ENCODE peak calls at places on chromosomes 13 and 19, in seven cellular contexts. H is PC-9; Y is CD8-positive, alpha-beta T cell; W is heart right ventricle; Q is small intestine; Z is right atrium auricular region; G is lower lobe of right lung. E is an unnamed sample.

GRCh38 chr13:112711528-112712265 is 21.9 kb downstream of the ATP11A start:
- DNase-seq in W (peak; percentile 88), Y (no peak), G (peak; percentile 84), Z (peak; percentile 94), H (peak; percentile 85), Q (peak; percentile 98), E (peak; percentile 75)

GRCh38 chr19:49710372-49710951 is 19.5 kb downstream of the CPT1C start:
- DNase-seq in Z (no peak), W (no peak), H (no peak), G (no peak), Q (no peak), Y (no peak), E (no peak)

GRCh38 chr13:111402441-111402840 is 82.0 kb downstream of the TEX29 start:
- DNase-seq in G (no peak), Y (no peak), H (no peak), W (no peak), Q (no peak), Z (no peak), E (no peak)

GRCh38 chr19:32404939-32405430 is 585 bp upstream of the DPY19L3 start:
- DNase-seq in Q (peak; percentile 28), H (peak; percentile 50), Z (peak; percentile 81), Y (no peak), W (peak; percentile 47), G (peak; percentile 77), E (peak; percentile 61)

GRCh38 chr19:19459707-19460251 is 54.3 kb downstream of the GATAD2A start:
- DNase-seq in Q (peak; percentile 57), H (no peak), Z (peak; percentile 81), Y (peak; percentile 54), G (peak; percentile 65), W (no peak), E (no peak)

GRCh38 chr19:35908010-35908441 is at the start of gene TYROBP:
- DNase-seq in H (no peak), Y (no peak), W (peak; percentile 33), Z (no peak), Q (no peak), G (peak; percentile 79), E (no peak)

GRCh38 chr19:33335446-33335845 is 33.1 kb upstream of the CEBPA start:
- DNase-seq in Y (no peak), Q (no peak), W (no peak), G (no peak), Z (no peak), H (no peak), E (no peak)

GRCh38 chr19:55118401-55118991 is 1.1 kb upstream of the PPP1R12C start:
- DNase-seq in H (peak; percentile 49), Z (no peak), Y (no peak), W (peak; percentile 77), Q (peak; percentile 56), G (peak; percentile 71), E (peak; percentile 78)

GRCh38 chr13:87129602-87130300 is 541.4 kb upstream of the SLITRK5 start:
- DNase-seq in Q (no peak), W (no peak), Z (no peak), Y (no peak), G (no peak), H (no peak), E (no peak)

GRCh38 chr13:47036291-47037008 is 139.6 kb upstream of the HTR2A start:
- DNase-seq in W (no peak), H (no peak), Y (no peak), Q (no peak), Z (no peak), G (no peak), E (no peak)

GRCh38 chr19:51093066-51093465 is 10.4 kb upstream of the KLK14 start:
- DNase-seq in H (no peak), W (no peak), Q (no peak), G (no peak), Z (no peak), Y (no peak), E (no peak)

GRCh38 chr13:113448885-113449692 is 4.2 kb downstream of the ADPRHL1 start:
- DNase-seq in Z (no peak), W (peak; percentile 28), Q (peak; percentile 96), H (peak; percentile 92), Y (peak; percentile 13), G (peak; percentile 75), E (peak; percentile 85)

GRCh38 chr13:37049810-37050209 is 9.7 kb downstream of the SUPT20H start:
- DNase-seq in W (no peak), Q (no peak), H (no peak), Z (no peak), G (no peak), Y (no peak), E (no peak)

GRCh38 chr13:58191754-58192153 is 560.2 kb downstream of the PCDH17 start:
- DNase-seq in Z (no peak), G (no peak), Q (no peak), H (no peak), W (no peak), Y (no peak), E (no peak)

GRCh38 chr13:52162279-52163101 is 3.1 kb upstream of the NEK3 start:
- DNase-seq in Y (no peak), Q (peak; percentile 56), W (no peak), H (no peak), G (no peak), Z (no peak), E (no peak)

GRCh38 chr19:42540071-42540553 is 11.8 kb upstream of the CEACAM1 start:
- DNase-seq in H (no peak), Q (no peak), Y (no peak), G (no peak), Z (no peak), W (no peak), E (no peak)

GRCh38 chr13:30034448-30034795 is 184.0 kb upstream of the UBL3 start:
- DNase-seq in G (no peak), W (no peak), Y (no peak), Q (no peak), H (no peak), Z (no peak), E (no peak)

GRCh38 chr13:102678339-102679122 is 16.3 kb downstream of the METTL21C start:
- DNase-seq in H (no peak), G (no peak), W (no peak), Z (no peak), Q (no peak), Y (no peak), E (no peak)

GRCh38 chr19:11881151-11881800 is 6.3 kb upstream of the ZNF69 start:
- DNase-seq in Q (peak; percentile 73), G (peak; percentile 51), Y (peak; percentile 47), W (peak; percentile 53), H (peak; percentile 54), Z (peak; percentile 62), E (peak; percentile 76)

GRCh38 chr19:23698711-23699520 is 11.9 kb upstream of the ZNF675 start:
- DNase-seq in W (no peak), Y (no peak), Z (no peak), H (no peak), Q (no peak), G (no peak), E (peak; percentile 52)

GRCh38 chr13:107806726-107807125 is 408.6 kb downstream of the LIG4 start:
- DNase-seq in G (no peak), W (no peak), H (no peak), Q (no peak), Y (no peak), Z (no peak), E (no peak)

GRCh38 chr19:53896682-53897081 is 12.4 kb upstream of the CACNG7 start:
- DNase-seq in Z (no peak), Y (no peak), W (no peak), G (no peak), H (no peak), Q (no peak), E (no peak)

GRCh38 chr19:1942078-1942933 is 1.3 kb downstream of the CSNK1G2 start:
- DNase-seq in Q (peak; percentile 71), Z (peak; percentile 85), H (peak; percentile 61), G (peak; percentile 87), Y (peak; percentile 65), W (peak; percentile 74), E (peak; percentile 83)

DNA sequence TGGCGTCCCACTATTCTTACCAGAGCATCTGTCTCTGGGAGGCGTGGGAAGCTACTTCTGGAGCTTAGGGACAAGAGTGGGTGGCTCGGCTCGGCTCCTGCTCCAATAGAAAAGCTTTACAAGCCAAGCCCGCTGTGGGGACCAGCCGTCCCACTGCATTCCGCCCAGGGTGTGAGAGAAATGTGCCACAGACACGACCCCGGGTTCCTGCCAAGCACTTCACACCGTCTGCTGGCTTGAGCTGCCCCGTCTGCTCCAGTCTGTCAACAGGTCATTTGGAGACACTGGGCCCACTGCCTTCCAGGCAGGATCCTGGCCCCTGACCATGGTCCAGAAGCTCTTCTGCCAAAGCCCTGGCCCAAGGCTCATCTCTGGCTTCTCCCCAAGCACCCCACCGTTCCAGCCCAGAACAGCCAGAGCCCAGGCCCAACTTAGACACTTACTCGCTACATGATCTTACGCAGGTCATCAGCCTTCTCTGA is 6.5 kb upstream of the FKRP start:
- DNase-seq in H (no peak), G (no peak), Q (no peak), W (peak; percentile 88), Y (no peak), Z (peak; percentile 85), E (no peak)
- H3K27ac ChIP-seq in H (no peak overlapping the region), G (peak overlapping the region; percentile 31), Q (no peak overlapping the region), W (peak overlapping the region; percentile 57), Y (no peak overlapping the region), Z (peak overlapping the region; percentile 89), E (no peak overlapping the region)

DNA sequence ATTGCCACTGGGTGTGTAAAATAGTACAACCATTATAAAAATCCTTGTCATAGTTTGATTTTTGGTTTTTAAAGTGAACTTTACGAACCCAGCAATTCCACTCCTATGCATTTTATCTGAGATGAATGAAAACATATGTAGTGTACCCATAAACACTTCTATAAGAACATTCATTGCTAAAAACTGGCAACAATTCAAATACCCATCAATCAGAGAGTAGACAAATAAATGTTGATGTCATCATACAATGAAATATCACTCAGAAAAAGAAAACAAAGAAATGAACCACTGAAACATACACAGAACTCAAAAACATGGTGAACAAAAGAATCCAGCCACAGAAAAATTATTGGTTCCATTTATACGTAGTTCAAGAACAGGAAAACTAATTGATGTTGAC is 202.3 kb downstream of the ABCC4 start:
- DNase-seq in G (no peak), Q (no peak), Z (no peak), W (no peak), Y (no peak), H (no peak), E (no peak)
- H3K36me3 ChIP-seq in G (no peaks in the 10 kb centered on the region), Q (no peaks in the 10 kb centered on the region), Z (no peaks in the 10 kb centered on the region), W (no peaks in the 10 kb centered on the region), Y (no peaks in the 10 kb centered on the region), H (no peaks in the 10 kb centered on the region), E (no peaks in the 10 kb centered on the region)

GRCh38 chr19:45440259-45440638 is 16.5 kb upstream of the ERCC1 start:
- DNase-seq in Z (no peak), Q (no peak), G (no peak), W (no peak), H (no peak), Y (no peak), E (no peak)
- H3K27ac ChIP-seq in Z (peak overlapping the region; percentile 96), Q (peak overlapping the region; percentile 86), G (peak overlapping the region; percentile 96), W (peak overlapping the region; percentile 95), H (no peak overlapping the region), Y (peak overlapping the region; percentile 65), E (peak overlapping the region; percentile 86)

DNA sequence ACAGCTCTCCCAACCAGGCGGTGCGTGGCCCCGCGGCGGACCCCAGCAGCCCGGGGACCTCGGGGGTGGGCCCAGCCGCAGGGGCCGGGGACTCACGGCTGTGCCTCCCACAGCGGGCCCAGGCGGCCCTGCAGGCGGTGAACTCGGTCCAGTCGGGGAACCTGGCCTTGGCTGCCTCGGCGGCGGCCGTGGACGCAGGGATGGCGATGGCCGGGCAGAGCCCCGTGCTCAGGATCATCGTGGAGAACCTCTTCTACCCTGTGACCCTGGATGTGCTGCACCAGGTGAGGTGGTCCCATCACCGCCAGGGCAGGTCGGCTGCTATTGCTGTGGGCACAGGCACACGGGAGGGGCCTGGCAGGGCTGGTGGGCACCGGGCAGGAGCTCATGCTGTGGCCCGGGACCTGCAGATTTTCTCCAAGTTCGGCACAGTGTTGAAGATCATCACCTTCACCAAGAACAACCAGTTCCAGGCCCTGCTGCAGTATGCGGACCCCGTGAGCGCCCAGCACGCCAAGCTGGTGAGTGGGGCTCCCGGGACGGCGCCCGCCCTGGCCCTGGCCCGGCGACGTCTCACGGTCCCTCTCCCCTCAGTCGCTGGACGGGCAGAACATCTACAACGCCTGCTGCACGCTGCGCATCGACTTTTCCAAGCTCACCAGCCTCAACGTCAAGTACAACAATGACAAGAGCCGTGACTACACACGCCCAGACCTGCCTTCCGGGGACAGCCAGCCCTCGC is 7.3 kb downstream of the PTBP1 start:
- DNase-seq in Z (no peak), W (no peak), H (no peak), G (peak; percentile 45), Y (no peak), Q (no peak), E (no peak)
- H3K36me3 ChIP-seq in Z (peaks cover 85% of the 10 kb centered on the region), W (peaks cover 69% of the 10 kb centered on the region), H (peaks cover 38% of the 10 kb centered on the region), G (peaks cover 92% of the 10 kb centered on the region), Y (peaks cover 51% of the 10 kb centered on the region), Q (peaks cover 46% of the 10 kb centered on the region), E (peaks cover 60% of the 10 kb centered on the region)

E was measured in colonic mucosa.